ENCODE peak calls at places on chromosomes 6 and 20, in ten cellular contexts. One of them, this sample, is unnamed. For H3K4me1, the result is how much of the 10 kb centered on the place peaks cover.

GRCh38 chr6:52286798-52287432 is 2.4 kb upstream of the MCM3 start:
- DNase-seq in A549: peak
- DNase-seq in endothelial cell of umbilical vein: peak
- DNase-seq in pancreas: peak
- DNase-seq in tibial artery: peak
- DNase-seq in small intestine: peak
- DNase-seq in Peyer's patch: peak
- DNase-seq in lower lobe of right lung: peak
- DNase-seq in PC-9: peak
- DNase-seq in cardiac muscle cell: peak
- DNase-seq in this sample: peak

GRCh38 chr6:52712136-52712535 is 41.2 kb downstream of the TMEM14A start:
- DNase-seq in A549: no peak
- DNase-seq in endothelial cell of umbilical vein: no peak
- DNase-seq in pancreas: no peak
- DNase-seq in tibial artery: no peak
- DNase-seq in small intestine: no peak
- DNase-seq in Peyer's patch: no peak
- DNase-seq in lower lobe of right lung: no peak
- DNase-seq in PC-9: no peak
- DNase-seq in cardiac muscle cell: no peak
- DNase-seq in this sample: no peak

GRCh38 chr6:2575191-2575590 is 175.5 kb downstream of the MYLK4 start:
- DNase-seq in A549: no peak
- DNase-seq in endothelial cell of umbilical vein: peak
- DNase-seq in pancreas: no peak
- DNase-seq in tibial artery: no peak
- DNase-seq in small intestine: no peak
- DNase-seq in Peyer's patch: no peak
- DNase-seq in lower lobe of right lung: no peak
- DNase-seq in PC-9: no peak
- DNase-seq in cardiac muscle cell: no peak
- DNase-seq in this sample: no peak

GRCh38 chr6:137145421-137145820 is 28.0 kb downstream of the IL22RA2 start:
- DNase-seq in A549: no peak
- DNase-seq in endothelial cell of umbilical vein: no peak
- DNase-seq in pancreas: no peak
- DNase-seq in tibial artery: no peak
- DNase-seq in small intestine: no peak
- DNase-seq in Peyer's patch: no peak
- DNase-seq in lower lobe of right lung: no peak
- DNase-seq in PC-9: no peak
- DNase-seq in cardiac muscle cell: peak
- DNase-seq in this sample: no peak

GRCh38 chr6:127952831-127953230 is 52.0 kb upstream of the THEMIS start:
- DNase-seq in A549: no peak
- DNase-seq in endothelial cell of umbilical vein: no peak
- DNase-seq in pancreas: no peak
- DNase-seq in tibial artery: no peak
- DNase-seq in small intestine: no peak
- DNase-seq in Peyer's patch: no peak
- DNase-seq in lower lobe of right lung: no peak
- DNase-seq in PC-9: no peak
- DNase-seq in cardiac muscle cell: no peak
- DNase-seq in this sample: no peak

GRCh38 chr6:4282926-4283325 is 147.6 kb upstream of the ECI2 start:
- DNase-seq in A549: no peak
- DNase-seq in endothelial cell of umbilical vein: no peak
- DNase-seq in pancreas: no peak
- DNase-seq in tibial artery: no peak
- DNase-seq in small intestine: no peak
- DNase-seq in Peyer's patch: no peak
- DNase-seq in lower lobe of right lung: no peak
- DNase-seq in PC-9: no peak
- DNase-seq in cardiac muscle cell: no peak
- DNase-seq in this sample: no peak

GRCh38 chr20:43824699-43825402 is 89.8 kb upstream of the TOX2 start:
- DNase-seq in A549: no peak
- DNase-seq in endothelial cell of umbilical vein: no peak
- DNase-seq in pancreas: no peak
- DNase-seq in tibial artery: no peak
- DNase-seq in small intestine: peak
- DNase-seq in Peyer's patch: no peak
- DNase-seq in lower lobe of right lung: no peak
- DNase-seq in PC-9: peak
- DNase-seq in cardiac muscle cell: peak
- DNase-seq in this sample: peak

GRCh38 chr6:119312875-119313338 is 36.7 kb downstream of the MAN1A1 start:
- DNase-seq in A549: no peak
- DNase-seq in endothelial cell of umbilical vein: no peak
- DNase-seq in pancreas: no peak
- DNase-seq in tibial artery: no peak
- DNase-seq in small intestine: peak
- DNase-seq in Peyer's patch: peak
- DNase-seq in lower lobe of right lung: no peak
- DNase-seq in PC-9: no peak
- DNase-seq in cardiac muscle cell: no peak
- DNase-seq in this sample: no peak

GRCh38 chr6:144215402-144215931 is 65.2 kb downstream of the STX11 start:
- DNase-seq in A549: peak
- DNase-seq in endothelial cell of umbilical vein: no peak
- DNase-seq in pancreas: peak
- DNase-seq in tibial artery: no peak
- DNase-seq in small intestine: peak
- DNase-seq in Peyer's patch: peak
- DNase-seq in lower lobe of right lung: peak
- DNase-seq in PC-9: no peak
- DNase-seq in cardiac muscle cell: peak
- DNase-seq in this sample: no peak

GRCh38 chr20:51076841-51077543 is 54.1 kb upstream of the KCNG1 start:
- DNase-seq in A549: no peak
- DNase-seq in endothelial cell of umbilical vein: no peak
- DNase-seq in pancreas: no peak
- DNase-seq in tibial artery: no peak
- DNase-seq in small intestine: no peak
- DNase-seq in Peyer's patch: no peak
- DNase-seq in lower lobe of right lung: no peak
- DNase-seq in PC-9: no peak
- DNase-seq in cardiac muscle cell: no peak
- DNase-seq in this sample: no peak

GRCh38 chr6:104527761-104528415 is 331.8 kb downstream of the HACE1 start:
- DNase-seq in A549: no peak
- DNase-seq in endothelial cell of umbilical vein: no peak
- DNase-seq in pancreas: no peak
- DNase-seq in tibial artery: peak
- DNase-seq in small intestine: no peak
- DNase-seq in Peyer's patch: no peak
- DNase-seq in lower lobe of right lung: no peak
- DNase-seq in PC-9: no peak
- DNase-seq in cardiac muscle cell: peak
- DNase-seq in this sample: no peak

GRCh38 chr20:43949741-43950618 is 35.3 kb downstream of the TOX2 start:
- DNase-seq in A549: no peak
- DNase-seq in endothelial cell of umbilical vein: no peak
- DNase-seq in pancreas: no peak
- DNase-seq in tibial artery: peak
- DNase-seq in small intestine: peak
- DNase-seq in Peyer's patch: peak
- DNase-seq in lower lobe of right lung: peak
- DNase-seq in PC-9: peak
- DNase-seq in cardiac muscle cell: peak
- DNase-seq in this sample: no peak

GRCh38 chr20:3716195-3716834 is 3.9 kb upstream of the SIGLEC1 start:
- DNase-seq in A549: peak
- DNase-seq in endothelial cell of umbilical vein: peak
- DNase-seq in pancreas: no peak
- DNase-seq in tibial artery: no peak
- DNase-seq in small intestine: peak
- DNase-seq in Peyer's patch: no peak
- DNase-seq in lower lobe of right lung: peak
- DNase-seq in PC-9: no peak
- DNase-seq in cardiac muscle cell: peak
- DNase-seq in this sample: peak

GRCh38 chr6:26351544-26351953 is 13.4 kb upstream of the BTN3A2 start:
- DNase-seq in A549: peak
- DNase-seq in endothelial cell of umbilical vein: peak
- DNase-seq in pancreas: no peak
- DNase-seq in tibial artery: no peak
- DNase-seq in small intestine: no peak
- DNase-seq in Peyer's patch: no peak
- DNase-seq in lower lobe of right lung: no peak
- DNase-seq in PC-9: peak
- DNase-seq in cardiac muscle cell: peak
- DNase-seq in this sample: no peak

GRCh38 chr6:37516920-37517405 is 17.3 kb upstream of the CCDC167 start:
- DNase-seq in A549: no peak
- DNase-seq in endothelial cell of umbilical vein: no peak
- DNase-seq in pancreas: no peak
- DNase-seq in tibial artery: no peak
- DNase-seq in small intestine: peak
- DNase-seq in Peyer's patch: no peak
- DNase-seq in lower lobe of right lung: no peak
- DNase-seq in PC-9: no peak
- DNase-seq in cardiac muscle cell: no peak
- DNase-seq in this sample: no peak
- H3K4me1 ChIP-seq in A549: under half
- H3K4me1 ChIP-seq in endothelial cell of umbilical vein: under half
- H3K4me1 ChIP-seq in pancreas: under half
- H3K4me1 ChIP-seq in tibial artery: under half
- H3K4me1 ChIP-seq in small intestine: under half
- H3K4me1 ChIP-seq in Peyer's patch: under half
- H3K4me1 ChIP-seq in lower lobe of right lung: under half
- H3K4me1 ChIP-seq in PC-9: under half
- H3K4me1 ChIP-seq in cardiac muscle cell: under half
- H3K4me1 ChIP-seq in this sample: under half

GRCh38 chr20:38155811-38156210 is 9.3 kb downstream of the TGM2 start:
- DNase-seq in A549: no peak
- DNase-seq in endothelial cell of umbilical vein: no peak
- DNase-seq in pancreas: no peak
- DNase-seq in tibial artery: no peak
- DNase-seq in small intestine: no peak
- DNase-seq in Peyer's patch: no peak
- DNase-seq in lower lobe of right lung: peak
- DNase-seq in PC-9: peak
- DNase-seq in cardiac muscle cell: no peak
- DNase-seq in this sample: no peak
- H3K4me1 ChIP-seq in A549: half or more
- H3K4me1 ChIP-seq in endothelial cell of umbilical vein: half or more
- H3K4me1 ChIP-seq in pancreas: under half
- H3K4me1 ChIP-seq in tibial artery: half or more
- H3K4me1 ChIP-seq in small intestine: under half
- H3K4me1 ChIP-seq in Peyer's patch: under half
- H3K4me1 ChIP-seq in lower lobe of right lung: half or more
- H3K4me1 ChIP-seq in PC-9: half or more
- H3K4me1 ChIP-seq in cardiac muscle cell: under half
- H3K4me1 ChIP-seq in this sample: under half

GRCh38 chr20:22525821-22526220 is 58.6 kb downstream of the FOXA2 start:
- DNase-seq in A549: no peak
- DNase-seq in endothelial cell of umbilical vein: no peak
- DNase-seq in pancreas: no peak
- DNase-seq in tibial artery: no peak
- DNase-seq in small intestine: no peak
- DNase-seq in Peyer's patch: no peak
- DNase-seq in lower lobe of right lung: no peak
- DNase-seq in PC-9: no peak
- DNase-seq in cardiac muscle cell: no peak
- DNase-seq in this sample: no peak

GRCh38 chr20:22524393-22525015 is 59.9 kb downstream of the FOXA2 start:
- DNase-seq in A549: no peak
- DNase-seq in endothelial cell of umbilical vein: no peak
- DNase-seq in pancreas: no peak
- DNase-seq in tibial artery: no peak
- DNase-seq in small intestine: peak
- DNase-seq in Peyer's patch: no peak
- DNase-seq in lower lobe of right lung: no peak
- DNase-seq in PC-9: no peak
- DNase-seq in cardiac muscle cell: no peak
- DNase-seq in this sample: no peak

GRCh38 chr20:22523499-22524392 is 60.6 kb downstream of the FOXA2 start:
- DNase-seq in A549: no peak
- DNase-seq in endothelial cell of umbilical vein: no peak
- DNase-seq in pancreas: peak
- DNase-seq in tibial artery: no peak
- DNase-seq in small intestine: peak
- DNase-seq in Peyer's patch: peak
- DNase-seq in lower lobe of right lung: no peak
- DNase-seq in PC-9: peak
- DNase-seq in cardiac muscle cell: no peak
- DNase-seq in this sample: no peak

GRCh38 chr20:22525069-22525820 is 59.1 kb downstream of the FOXA2 start:
- DNase-seq in A549: no peak
- DNase-seq in endothelial cell of umbilical vein: no peak
- DNase-seq in pancreas: no peak
- DNase-seq in tibial artery: no peak
- DNase-seq in small intestine: no peak
- DNase-seq in Peyer's patch: no peak
- DNase-seq in lower lobe of right lung: no peak
- DNase-seq in PC-9: no peak
- DNase-seq in cardiac muscle cell: no peak
- DNase-seq in this sample: no peak

GRCh38 chr20:22526512-22527012 is 57.8 kb downstream of the FOXA2 start:
- DNase-seq in A549: no peak
- DNase-seq in endothelial cell of umbilical vein: no peak
- DNase-seq in pancreas: no peak
- DNase-seq in tibial artery: no peak
- DNase-seq in small intestine: no peak
- DNase-seq in Peyer's patch: no peak
- DNase-seq in lower lobe of right lung: no peak
- DNase-seq in PC-9: no peak
- DNase-seq in cardiac muscle cell: no peak
- DNase-seq in this sample: no peak
- H3K4me1 ChIP-seq in A549: under half
- H3K4me1 ChIP-seq in endothelial cell of umbilical vein: under half
- H3K4me1 ChIP-seq in pancreas: under half
- H3K4me1 ChIP-seq in tibial artery: under half
- H3K4me1 ChIP-seq in small intestine: under half
- H3K4me1 ChIP-seq in Peyer's patch: under half
- H3K4me1 ChIP-seq in lower lobe of right lung: under half
- H3K4me1 ChIP-seq in PC-9: under half
- H3K4me1 ChIP-seq in cardiac muscle cell: under half
- H3K4me1 ChIP-seq in this sample: under half

DNA sequence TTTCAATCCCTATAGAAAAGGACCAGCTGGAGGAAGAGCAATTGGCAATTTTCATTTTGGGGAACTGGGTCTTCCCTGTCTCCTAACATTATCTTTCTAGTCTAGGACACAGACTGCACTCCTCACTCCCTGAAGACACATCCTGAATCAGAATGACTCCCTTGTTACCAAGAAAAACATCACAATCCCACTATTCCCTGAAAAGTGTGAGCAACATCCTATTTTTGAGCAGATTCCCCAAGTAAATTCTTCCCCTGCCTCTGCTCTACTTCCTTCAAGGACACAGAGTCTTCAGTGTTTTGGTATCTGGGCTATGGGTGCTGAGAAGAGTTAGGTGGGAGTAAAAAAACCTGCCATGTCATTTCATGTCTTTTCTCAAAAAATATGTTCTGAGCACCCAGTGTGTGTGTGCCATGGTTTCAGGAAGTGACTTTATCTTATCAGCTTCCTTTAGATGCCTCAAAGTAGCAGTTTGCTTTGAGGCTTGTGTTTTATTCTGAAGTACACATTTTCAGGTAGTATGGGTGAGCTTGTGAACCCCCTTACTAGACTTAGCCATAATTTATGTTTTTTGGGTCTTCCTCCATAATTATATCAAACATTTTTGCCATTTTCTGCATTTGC is 12.4 kb downstream of the LAMA4 start:
- DNase-seq in A549: no peak
- DNase-seq in endothelial cell of umbilical vein: peak
- DNase-seq in pancreas: no peak
- DNase-seq in tibial artery: no peak
- DNase-seq in small intestine: no peak
- DNase-seq in Peyer's patch: no peak
- DNase-seq in lower lobe of right lung: no peak
- DNase-seq in PC-9: no peak
- DNase-seq in cardiac muscle cell: no peak
- DNase-seq in this sample: no peak
- H3K4me1 ChIP-seq in A549: under half
- H3K4me1 ChIP-seq in endothelial cell of umbilical vein: half or more
- H3K4me1 ChIP-seq in pancreas: under half
- H3K4me1 ChIP-seq in tibial artery: under half
- H3K4me1 ChIP-seq in small intestine: under half
- H3K4me1 ChIP-seq in Peyer's patch: under half
- H3K4me1 ChIP-seq in lower lobe of right lung: under half
- H3K4me1 ChIP-seq in PC-9: half or more
- H3K4me1 ChIP-seq in cardiac muscle cell: under half
- H3K4me1 ChIP-seq in this sample: under half